ENCODE peak calls at places on chromosomes 4 and X, in four cellular contexts. One of them, this sample, is unnamed.

GRCh38 chrX:132520213-132520612 is 31.4 kb upstream of the MBNL3 start:
- DNase-seq in HepG2: peak
- DNase-seq in HCT116: no peak
- DNase-seq in K562: no peak
- DNase-seq in this sample: no peak

GRCh38 chrX:45557390-45557789 is 356.7 kb upstream of the DIPK2B start:
- DNase-seq in HCT116: no peak
- DNase-seq in K562: no peak
- DNase-seq in HepG2: no peak
- DNase-seq in this sample: no peak

GRCh38 chr4:169246957-169247396 is 23.8 kb downstream of the SH3RF1 start:
- DNase-seq in K562: no peak
- DNase-seq in HCT116: no peak
- DNase-seq in HepG2: no peak
- DNase-seq in this sample: no peak

GRCh38 chr4:189869236-189869635 is 71.4 kb upstream of the FRG1 start:
- DNase-seq in K562: no peak
- DNase-seq in HepG2: no peak
- DNase-seq in HCT116: no peak
- DNase-seq in this sample: no peak

GRCh38 chr4:16082424-16083216 is 1.2 kb downstream of the PROM1 start:
- DNase-seq in K562: no peak
- DNase-seq in HepG2: peak
- DNase-seq in HCT116: no peak
- DNase-seq in this sample: no peak

GRCh38 chr4:66376396-66376795 is 706.1 kb upstream of the EPHA5 start:
- DNase-seq in HepG2: no peak
- DNase-seq in HCT116: no peak
- DNase-seq in K562: no peak
- DNase-seq in this sample: no peak

GRCh38 chrX:57528670-57529255 is 63.0 kb upstream of the ZXDB start:
- DNase-seq in HCT116: no peak
- DNase-seq in HepG2: peak
- DNase-seq in K562: no peak
- DNase-seq in this sample: peak

GRCh38 chrX:63761639-63762038 is 23.4 kb downstream of the ARHGEF9 start:
- DNase-seq in K562: no peak
- DNase-seq in HepG2: no peak
- DNase-seq in HCT116: no peak
- DNase-seq in this sample: no peak

GRCh38 chr4:151031831-151032605 is 16.9 kb upstream of the LRBA start:
- DNase-seq in K562: peak
- DNase-seq in HepG2: no peak
- DNase-seq in HCT116: no peak
- DNase-seq in this sample: no peak

GRCh38 chrX:43822015-43822414 is 60.2 kb downstream of the MAOB start:
- DNase-seq in K562: no peak
- DNase-seq in HepG2: no peak
- DNase-seq in HCT116: peak
- DNase-seq in this sample: no peak

GRCh38 chr4:105092768-105093167 is 53.9 kb upstream of the TET2 start:
- DNase-seq in HCT116: no peak
- DNase-seq in HepG2: no peak
- DNase-seq in K562: no peak
- DNase-seq in this sample: no peak

GRCh38 chr4:126957555-126958440 is 675.0 kb upstream of the INTU start:
- DNase-seq in K562: no peak
- DNase-seq in HepG2: no peak
- DNase-seq in HCT116: no peak
- DNase-seq in this sample: no peak

GRCh38 chrX:82081027-82081426 is 879.1 kb downstream of the SH3BGRL start:
- DNase-seq in K562: no peak
- DNase-seq in HepG2: no peak
- DNase-seq in HCT116: no peak
- DNase-seq in this sample: no peak

GRCh38 chrX:134646170-134646569 is 12.1 kb downstream of the PLAC1 start:
- DNase-seq in HCT116: no peak
- DNase-seq in HepG2: no peak
- DNase-seq in K562: no peak
- DNase-seq in this sample: no peak

DNA sequence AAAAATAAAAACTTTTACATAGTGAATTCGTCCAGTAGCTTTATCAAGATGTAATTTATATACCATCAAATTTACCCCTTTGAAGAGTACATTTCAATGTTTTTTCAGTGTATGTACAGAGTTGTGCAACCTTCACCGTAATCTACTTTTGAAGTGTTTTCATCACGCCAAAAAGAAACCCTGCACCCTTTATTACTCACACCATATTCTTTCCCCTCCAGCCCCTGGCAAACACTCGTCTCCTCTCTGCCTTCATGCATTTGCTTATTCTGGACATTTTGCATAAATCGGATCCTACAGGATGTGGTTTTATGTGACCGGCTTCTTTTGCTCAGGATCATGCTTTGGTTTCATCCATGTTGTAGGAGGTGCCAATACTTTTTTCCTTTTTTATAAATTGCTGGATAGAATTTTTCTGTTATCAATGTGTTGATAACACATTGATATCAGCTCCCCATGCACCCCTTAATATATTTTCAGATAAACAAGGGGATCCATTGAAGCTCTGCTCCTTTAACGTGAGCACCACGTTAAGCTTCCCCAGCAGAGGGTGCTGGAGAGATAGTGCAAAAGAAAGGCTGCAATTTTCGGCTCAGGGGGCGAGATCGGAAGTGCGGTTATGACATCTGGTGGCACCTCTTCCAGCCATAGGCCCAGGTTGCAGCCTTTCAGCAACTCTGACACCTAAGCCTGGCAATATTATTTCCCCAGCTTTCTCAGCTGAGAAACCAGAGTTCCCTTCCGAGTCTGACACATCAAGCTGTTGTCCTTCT is 100.1 kb upstream of the VCX3B start:
- DNase-seq in K562: peak
- DNase-seq in HCT116: no peak
- DNase-seq in HepG2: peak
- DNase-seq in this sample: no peak
- TF ChIP-seq CTCF in K562: no peak
- TF ChIP-seq CTCF in HCT116: no peak
- TF ChIP-seq CTCF in HepG2: peak
- TF ChIP-seq CTCF in this sample: peak

GRCh38 chr4:99352602-99353580 is at the start of gene ADH1C:
- DNase-seq in HCT116: no peak
- DNase-seq in K562: no peak
- DNase-seq in HepG2: no peak
- DNase-seq in this sample: no peak
- H3K27ac ChIP-seq in HCT116: no peak
- H3K27ac ChIP-seq in K562: no peak
- H3K27ac ChIP-seq in HepG2: no peak
- H3K27ac ChIP-seq in this sample: no peak

DNA sequence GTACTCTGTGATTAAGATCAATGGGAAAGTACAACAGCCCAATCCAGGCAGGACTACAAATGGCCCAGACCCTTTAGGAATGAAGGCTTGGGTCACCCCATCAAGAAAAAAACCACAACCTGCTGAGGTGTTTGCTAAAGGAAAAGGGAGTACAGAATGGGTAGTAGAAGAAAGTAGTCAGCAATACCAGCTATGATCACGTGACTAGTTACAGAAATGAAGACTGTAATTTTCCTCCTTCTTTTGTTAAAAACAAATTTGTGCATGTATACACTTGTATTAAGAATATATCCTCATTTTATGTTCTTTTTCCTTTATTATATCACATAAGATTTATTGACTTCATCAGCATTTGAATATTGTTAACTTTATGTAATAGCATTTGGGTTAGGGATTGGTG is 160.1 kb upstream of the TBX22 start:
- DNase-seq in HepG2: no peak
- DNase-seq in K562: no peak
- DNase-seq in HCT116: no peak
- DNase-seq in this sample: no peak
- TF ChIP-seq TCF7L2 in HepG2: no peak
- TF ChIP-seq TCF7L2 in K562: no peak
- TF ChIP-seq TCF7L2 in HCT116: no peak
- TF ChIP-seq TCF7L2 in this sample: no peak

DNA sequence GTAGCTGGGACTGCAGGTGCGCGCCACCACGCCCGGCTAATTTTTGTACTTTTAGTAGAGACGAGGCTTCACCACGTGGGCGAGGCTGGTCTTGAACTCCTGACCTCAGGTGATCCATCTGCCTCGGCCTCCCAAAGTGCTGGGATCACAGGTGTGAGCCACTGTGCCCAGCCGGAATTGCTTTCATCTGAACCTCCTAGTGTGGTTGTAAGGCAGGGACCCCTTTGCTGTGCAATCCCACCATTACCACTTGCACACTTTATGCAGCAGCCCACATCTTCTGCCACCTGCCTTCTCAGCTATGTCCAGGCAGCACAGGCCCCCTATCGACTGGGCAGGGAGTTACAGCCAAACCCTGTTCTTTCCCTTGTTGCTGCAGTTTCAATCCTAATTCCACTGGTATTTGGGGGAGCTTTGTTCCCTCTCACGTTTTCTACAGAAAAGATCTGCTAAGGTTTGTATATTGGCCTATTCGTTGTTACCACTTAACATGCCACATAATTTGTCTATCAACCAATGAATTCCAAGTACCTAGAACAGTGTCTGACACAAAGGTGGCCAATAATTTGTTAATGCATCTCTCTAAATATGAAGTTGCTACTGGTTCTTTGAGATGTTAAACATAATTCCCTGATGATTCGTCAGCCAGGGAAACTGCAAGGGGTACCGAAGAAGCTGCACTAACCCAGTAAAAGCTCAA is 6.5 kb downstream of the RPL39 start:
- DNase-seq in K562: peak
- DNase-seq in HepG2: no peak
- DNase-seq in HCT116: no peak
- DNase-seq in this sample: peak
- TF ChIP-seq CTCF in K562: peak
- TF ChIP-seq CTCF in HepG2: peak
- TF ChIP-seq CTCF in HCT116: peak
- TF ChIP-seq CTCF in this sample: peak

DNA sequence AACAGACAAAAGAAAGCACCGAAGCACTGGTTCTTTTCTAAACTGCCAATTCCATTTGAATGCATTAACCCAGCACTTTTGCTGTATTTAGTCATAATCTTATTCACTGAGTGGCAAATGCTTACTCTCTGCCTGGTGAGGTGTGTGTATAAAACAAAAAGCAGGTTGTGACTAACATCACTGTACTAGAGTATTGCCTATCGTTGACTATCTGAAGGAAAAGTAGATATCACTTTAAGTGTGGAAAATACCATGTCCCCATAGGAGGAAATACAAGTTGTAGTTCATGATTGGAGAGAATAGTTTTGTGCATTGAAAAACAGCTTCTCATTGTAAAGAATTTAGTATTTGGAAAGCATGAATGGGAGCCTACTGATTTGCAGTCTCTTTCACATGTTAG is 2.7 kb downstream of the PDLIM5 start:
- DNase-seq in K562: no peak
- DNase-seq in HepG2: no peak
- DNase-seq in HCT116: no peak
- DNase-seq in this sample: no peak
- H3K27ac ChIP-seq in K562: peak
- H3K27ac ChIP-seq in HepG2: peak
- H3K27ac ChIP-seq in HCT116: no peak
- H3K27ac ChIP-seq in this sample: peak

GRCh38 chr4:157521916-157522315 is 301.4 kb downstream of the GRIA2 start:
- DNase-seq in HepG2: no peak
- DNase-seq in K562: no peak
- DNase-seq in HCT116: no peak
- DNase-seq in this sample: no peak
- TF ChIP-seq TCF7L2 in HepG2: no peak
- TF ChIP-seq TCF7L2 in K562: no peak
- TF ChIP-seq TCF7L2 in HCT116: no peak
- TF ChIP-seq TCF7L2 in this sample: no peak

DNA sequence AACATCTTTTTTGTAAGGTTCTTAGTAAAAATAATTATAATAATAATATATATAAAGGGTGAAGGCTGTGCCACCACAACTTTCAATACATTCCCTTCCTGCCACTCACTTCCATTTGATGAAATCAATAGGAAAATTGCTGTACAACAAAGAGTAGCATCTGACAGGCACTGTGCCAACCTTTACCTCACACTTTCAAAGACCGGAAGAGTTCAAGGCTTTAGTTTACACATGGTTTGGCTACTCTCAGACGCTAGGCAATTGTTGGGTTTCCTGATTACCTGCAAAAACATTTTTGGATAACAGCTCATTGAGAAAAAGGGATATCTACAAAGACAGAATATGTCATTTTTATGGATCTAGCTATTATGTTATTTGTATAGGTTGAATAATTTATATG is 5.5 kb upstream of the ING2 start:
- DNase-seq in HCT116: no peak
- DNase-seq in K562: no peak
- DNase-seq in HepG2: peak
- DNase-seq in this sample: no peak
- TF ChIP-seq CTCF in HCT116: no peak
- TF ChIP-seq CTCF in K562: no peak
- TF ChIP-seq CTCF in HepG2: no peak
- TF ChIP-seq CTCF in this sample: no peak

GRCh38 chr4:5802565-5802964 is 90.3 kb downstream of the CRMP1 start:
- DNase-seq in K562: no peak
- DNase-seq in HepG2: no peak
- DNase-seq in HCT116: no peak
- DNase-seq in this sample: no peak
- H3K27ac ChIP-seq in K562: no peak
- H3K27ac ChIP-seq in HepG2: no peak
- H3K27ac ChIP-seq in HCT116: no peak
- H3K27ac ChIP-seq in this sample: no peak

DNA sequence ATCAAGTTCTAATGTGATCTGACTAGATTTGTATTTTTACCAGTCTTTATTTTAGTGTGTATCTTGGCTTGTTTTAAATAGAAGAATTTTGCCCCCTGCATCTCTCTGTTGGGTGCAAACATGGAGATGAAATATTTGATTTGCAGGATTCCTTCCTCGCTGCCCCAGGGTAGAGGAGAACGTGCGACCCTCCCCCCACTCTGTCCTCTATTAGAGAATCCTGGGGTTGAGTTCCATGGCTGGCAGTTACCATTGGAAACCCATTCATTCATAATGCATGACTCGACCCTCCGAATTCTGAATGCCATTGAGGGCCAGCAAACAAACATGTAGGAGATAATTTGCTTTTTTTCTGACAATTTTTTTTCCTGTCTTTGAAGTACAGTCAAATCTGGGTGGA is 53.7 kb downstream of the TRIM2 start:
- DNase-seq in HepG2: no peak
- DNase-seq in K562: no peak
- DNase-seq in HCT116: no peak
- DNase-seq in this sample: no peak
- TF ChIP-seq TCF7L2 in HepG2: no peak
- TF ChIP-seq TCF7L2 in K562: no peak
- TF ChIP-seq TCF7L2 in HCT116: no peak
- TF ChIP-seq TCF7L2 in this sample: no peak

GRCh38 chr4:154953691-154954090 is 172.6 kb downstream of the RBM46 start:
- DNase-seq in HCT116: no peak
- DNase-seq in HepG2: no peak
- DNase-seq in K562: no peak
- DNase-seq in this sample: no peak
- TF ChIP-seq CTCF in HCT116: no peak
- TF ChIP-seq CTCF in HepG2: no peak
- TF ChIP-seq CTCF in K562: no peak
- TF ChIP-seq CTCF in this sample: no peak

This sample was measured in Panc1.